ENCODE peak calls at places on chromosomes 4 and X, in five cellular contexts. One of them, this sample, is unnamed.

GRCh38 chr4:81913427-81913878 is 441.7 kb upstream of the RASGEF1B start:
- DNase-seq in Karpas-422: peak; percentile 72
- DNase-seq in HL-60: peak; percentile 56
- DNase-seq in astrocyte of the spinal cord: peak; percentile 1
- DNase-seq in GM23338: peak; percentile 94
- DNase-seq in this sample: peak; percentile 67

GRCh38 chr4:46946914-46947313 is 37.9 kb upstream of the COX7B2 start:
- DNase-seq in Karpas-422: no peak
- DNase-seq in HL-60: no peak
- DNase-seq in GM23338: no peak
- DNase-seq in astrocyte of the spinal cord: peak; percentile 11
- DNase-seq in this sample: no peak

GRCh38 chr4:158914178-158914577 is 145.4 kb downstream of the FNIP2 start:
- DNase-seq in HL-60: no peak
- DNase-seq in Karpas-422: no peak
- DNase-seq in GM23338: no peak
- DNase-seq in astrocyte of the spinal cord: peak; percentile 85
- DNase-seq in this sample: no peak

GRCh38 chrX:131741103-131741581 is 197.3 kb downstream of the OR13H1 start:
- DNase-seq in GM23338: no peak
- DNase-seq in Karpas-422: peak; percentile 90
- DNase-seq in HL-60: peak; percentile 83
- DNase-seq in astrocyte of the spinal cord: peak; percentile 88
- DNase-seq in this sample: no peak

GRCh38 chrX:5051831-5052491 is 1176.7 kb downstream of the NLGN4X start:
- DNase-seq in HL-60: no peak
- DNase-seq in GM23338: no peak
- DNase-seq in Karpas-422: no peak
- DNase-seq in astrocyte of the spinal cord: peak; percentile 90
- DNase-seq in this sample: no peak

GRCh38 chr4:157271166-157271869 is 50.8 kb downstream of the GRIA2 start:
- DNase-seq in HL-60: no peak
- DNase-seq in GM23338: peak; percentile 3
- DNase-seq in Karpas-422: no peak
- DNase-seq in astrocyte of the spinal cord: peak; percentile 70
- DNase-seq in this sample: no peak

GRCh38 chr4:113471141-113471860 is 290.2 kb downstream of the CAMK2D start:
- DNase-seq in Karpas-422: no peak
- DNase-seq in HL-60: no peak
- DNase-seq in GM23338: no peak
- DNase-seq in astrocyte of the spinal cord: peak; percentile 58
- DNase-seq in this sample: no peak

GRCh38 chr4:152100378-152101201 is 339.8 kb upstream of the GATB start:
- DNase-seq in GM23338: no peak
- DNase-seq in astrocyte of the spinal cord: no peak
- DNase-seq in Karpas-422: no peak
- DNase-seq in HL-60: no peak
- DNase-seq in this sample: no peak

GRCh38 chrX:22081475-22082092 is 49.5 kb downstream of the PHEX start:
- DNase-seq in HL-60: peak; percentile 52
- DNase-seq in GM23338: peak; percentile 78
- DNase-seq in astrocyte of the spinal cord: peak; percentile 59
- DNase-seq in Karpas-422: peak; percentile 81
- DNase-seq in this sample: peak; percentile 43

GRCh38 chrX:12153741-12154140 is 15.5 kb downstream of the FRMPD4 start:
- DNase-seq in GM23338: no peak
- DNase-seq in HL-60: no peak
- DNase-seq in Karpas-422: no peak
- DNase-seq in astrocyte of the spinal cord: no peak
- DNase-seq in this sample: no peak

GRCh38 chr4:109801895-109802319 is at the start of gene CFI:
- DNase-seq in GM23338: no peak
- DNase-seq in HL-60: no peak
- DNase-seq in Karpas-422: no peak
- DNase-seq in astrocyte of the spinal cord: peak; percentile 86
- DNase-seq in this sample: no peak

GRCh38 chr4:73653695-73654106 is 33.5 kb upstream of the RASSF6 start:
- DNase-seq in GM23338: peak; percentile 69
- DNase-seq in HL-60: peak; percentile 33
- DNase-seq in astrocyte of the spinal cord: peak; percentile 74
- DNase-seq in Karpas-422: peak; percentile 91
- DNase-seq in this sample: peak; percentile 49

GRCh38 chr4:176377705-176378302 is 58.0 kb downstream of the SPCS3 start:
- DNase-seq in Karpas-422: peak; percentile 43
- DNase-seq in GM23338: peak; percentile 27
- DNase-seq in astrocyte of the spinal cord: peak; percentile 52
- DNase-seq in HL-60: no peak
- DNase-seq in this sample: peak; percentile 12

GRCh38 chrX:71454222-71454621 is 78.7 kb upstream of the OGT start:
- DNase-seq in Karpas-422: no peak
- DNase-seq in HL-60: no peak
- DNase-seq in astrocyte of the spinal cord: no peak
- DNase-seq in GM23338: no peak
- DNase-seq in this sample: no peak

DNA sequence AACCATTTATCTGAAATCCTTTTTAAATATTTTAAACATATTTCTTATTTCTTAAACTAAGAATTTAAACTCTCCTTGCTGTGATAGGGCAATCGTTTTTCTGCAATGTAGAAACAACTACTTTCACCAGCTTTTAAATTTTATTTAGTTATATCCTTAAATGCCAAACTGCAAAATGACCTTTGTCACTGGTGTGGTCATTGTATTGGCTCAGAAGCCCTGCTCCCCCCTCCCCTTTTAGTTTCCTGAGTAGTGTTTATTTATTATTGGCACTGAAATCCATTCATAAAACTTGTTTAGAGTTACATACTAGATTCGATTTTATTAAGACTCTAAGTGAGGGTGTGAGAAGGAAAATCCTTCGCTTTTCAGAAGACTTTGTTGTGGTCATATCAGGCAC is 23.0 kb downstream of the MAOA start:
- DNase-seq in astrocyte of the spinal cord: no peak
- DNase-seq in HL-60: no peak
- DNase-seq in GM23338: no peak
- DNase-seq in Karpas-422: no peak
- DNase-seq in this sample: no peak
- H3K4me3 ChIP-seq in astrocyte of the spinal cord: no peak overlapping the region
- H3K4me3 ChIP-seq in HL-60: no peak overlapping the region
- H3K4me3 ChIP-seq in GM23338: no peak overlapping the region
- H3K4me3 ChIP-seq in Karpas-422: no peak overlapping the region
- H3K4me3 ChIP-seq in this sample: no peak overlapping the region

GRCh38 chr4:6085028-6085942 is 67.1 kb upstream of the C4orf50 start:
- DNase-seq in Karpas-422: no peak
- DNase-seq in GM23338: no peak
- DNase-seq in astrocyte of the spinal cord: no peak
- DNase-seq in HL-60: no peak
- DNase-seq in this sample: no peak

GRCh38 chr4:6076391-6076790 is 58.2 kb upstream of the C4orf50 start:
- DNase-seq in HL-60: no peak
- DNase-seq in GM23338: peak; percentile 60
- DNase-seq in Karpas-422: peak; percentile 74
- DNase-seq in astrocyte of the spinal cord: no peak
- DNase-seq in this sample: peak; percentile 76

GRCh38 chr4:6074723-6075122 is 56.5 kb upstream of the C4orf50 start:
- DNase-seq in astrocyte of the spinal cord: no peak
- DNase-seq in HL-60: no peak
- DNase-seq in GM23338: no peak
- DNase-seq in Karpas-422: no peak
- DNase-seq in this sample: no peak

DNA sequence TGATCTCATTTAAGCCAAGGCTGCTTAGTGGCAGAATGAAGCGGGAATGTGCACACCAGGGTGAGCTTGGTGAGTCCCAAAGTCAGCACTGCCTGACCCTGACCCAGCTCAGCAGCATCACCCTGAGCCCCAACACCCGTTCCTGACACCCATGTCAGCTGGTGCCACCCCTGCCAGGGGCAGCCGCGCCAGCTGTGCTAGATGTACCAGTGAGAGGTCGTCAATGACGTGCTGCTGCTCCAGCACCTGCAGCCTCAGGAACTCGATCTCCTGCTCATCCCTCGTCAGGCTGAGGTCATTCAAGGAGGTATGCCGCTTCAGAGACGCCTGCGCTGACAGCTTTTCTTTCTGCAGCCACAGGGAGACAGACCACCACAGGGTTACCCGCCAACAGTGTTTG is 61.7 kb upstream of the C4orf50 start:
- DNase-seq in astrocyte of the spinal cord: no peak
- DNase-seq in HL-60: no peak
- DNase-seq in GM23338: no peak
- DNase-seq in Karpas-422: no peak
- DNase-seq in this sample: no peak
- H3K4me3 ChIP-seq in astrocyte of the spinal cord: no peak overlapping the region
- H3K4me3 ChIP-seq in HL-60: no peak overlapping the region
- H3K4me3 ChIP-seq in GM23338: no peak overlapping the region
- H3K4me3 ChIP-seq in Karpas-422: no peak overlapping the region
- H3K4me3 ChIP-seq in this sample: no peak overlapping the region

DNA sequence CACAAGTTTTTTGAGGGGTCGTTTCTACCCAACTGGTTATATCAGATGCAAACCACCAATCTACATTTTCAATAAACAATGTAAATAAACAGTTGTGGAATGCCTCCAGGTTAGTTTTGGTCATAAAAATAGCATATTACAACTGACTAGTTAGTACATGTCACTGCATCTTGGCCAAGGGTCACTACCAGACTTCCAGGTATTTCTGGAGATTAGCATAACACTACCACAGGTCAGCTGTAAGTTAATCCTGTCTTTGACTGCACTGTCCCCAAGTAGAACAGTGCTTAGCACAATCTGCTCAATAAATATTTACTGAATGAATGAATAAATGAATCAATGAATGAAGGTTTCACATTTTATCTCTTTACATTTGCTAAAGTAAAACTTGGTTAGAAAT is 64.4 kb downstream of the TBC1D19 start:
- DNase-seq in GM23338: peak; percentile 44
- DNase-seq in Karpas-422: no peak
- DNase-seq in HL-60: no peak
- DNase-seq in astrocyte of the spinal cord: no peak
- DNase-seq in this sample: peak; percentile 20
- H3K4me3 ChIP-seq in GM23338: no peak overlapping the region
- H3K4me3 ChIP-seq in Karpas-422: no peak overlapping the region
- H3K4me3 ChIP-seq in HL-60: no peak overlapping the region
- H3K4me3 ChIP-seq in astrocyte of the spinal cord: no peak overlapping the region
- H3K4me3 ChIP-seq in this sample: no peak overlapping the region

DNA sequence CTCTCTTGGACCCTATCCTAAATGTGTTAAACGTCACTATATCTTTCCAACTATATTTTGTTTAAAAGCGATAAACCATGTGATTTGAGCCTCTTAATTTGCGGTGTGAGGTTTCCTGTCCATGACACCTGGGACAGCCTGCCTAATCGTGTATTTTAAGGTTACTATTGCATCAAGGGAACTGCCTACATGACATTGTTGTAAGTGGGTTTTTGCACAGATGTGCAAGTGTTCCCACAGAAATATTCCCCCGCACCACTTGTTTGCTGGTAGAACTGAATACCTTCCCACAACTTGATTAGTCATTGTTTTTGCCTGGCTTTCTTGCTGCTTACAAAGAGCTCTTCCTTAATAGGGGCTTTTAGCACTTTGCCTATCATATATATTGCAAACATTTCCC is 5.1 kb upstream of the FAM184B start:
- DNase-seq in astrocyte of the spinal cord: peak; percentile 12
- DNase-seq in HL-60: no peak
- DNase-seq in GM23338: no peak
- DNase-seq in Karpas-422: no peak
- DNase-seq in this sample: no peak
- H3K4me3 ChIP-seq in astrocyte of the spinal cord: no peak overlapping the region
- H3K4me3 ChIP-seq in HL-60: no peak overlapping the region
- H3K4me3 ChIP-seq in GM23338: no peak overlapping the region
- H3K4me3 ChIP-seq in Karpas-422: no peak overlapping the region
- H3K4me3 ChIP-seq in this sample: no peak overlapping the region